ENCODE peak calls at places on chromosome 1, in nine cellular contexts. L, T, J, H, K, E, F, I and O are unnamed samples.

GRCh38 chr1:1351511-1352427 is 2.6 kb upstream of the DVL1 start:
- DNase-seq in E (no peak), L (peak; percentile 77), F (peak; percentile 55), H (peak; percentile 93), I (peak; percentile 30), K (peak; percentile 75), T (no peak), J (no peak), O (no peak)

GRCh38 chr1:242731446-242731845 is 206.9 kb upstream of the PLD5 start:
- DNase-seq in L (no peak), J (no peak), T (no peak), H (no peak), F (no peak), K (no peak), I (no peak), E (no peak), O (no peak)

GRCh38 chr1:184792450-184792969 is 37.9 kb upstream of the EDEM3 start:
- DNase-seq in E (peak; percentile 94), H (peak; percentile 90), J (no peak), L (peak; percentile 86), T (no peak), I (peak; percentile 99), F (peak; percentile 99), K (peak; percentile 99), O (no peak)

GRCh38 chr1:82848043-82848442 is 1047.3 kb downstream of the ADGRL2 start:
- DNase-seq in L (no peak), K (no peak), J (no peak), T (no peak), I (no peak), E (no peak), H (no peak), F (no peak), O (no peak)

GRCh38 chr1:172940170-172940855 is 110.4 kb downstream of the TNFSF18 start:
- DNase-seq in F (peak; percentile 95), L (no peak), K (no peak), J (no peak), I (peak; percentile 85), E (no peak), T (no peak), H (no peak), O (no peak)

GRCh38 chr1:54045487-54045886 is 7.5 kb downstream of the TMEM59 start:
- DNase-seq in T (no peak), K (no peak), I (no peak), H (no peak), F (no peak), E (no peak), L (no peak), J (no peak), O (no peak)

GRCh38 chr1:184114818-184115398 is 63.4 kb downstream of the TSEN15 start:
- DNase-seq in T (no peak), J (no peak), K (no peak), I (no peak), H (no peak), F (no peak), E (no peak), L (no peak), O (no peak)

GRCh38 chr1:167465018-167465417 is 53.3 kb downstream of the CD247 start:
- DNase-seq in F (no peak), J (no peak), H (no peak), T (no peak), K (no peak), E (no peak), I (no peak), L (no peak), O (no peak)

GRCh38 chr1:110385369-110385768 is 5.5 kb downstream of the SLC16A4 start:
- DNase-seq in F (no peak), T (no peak), E (no peak), J (no peak), K (no peak), H (no peak), I (no peak), L (no peak), O (no peak)

GRCh38 chr1:17350053-17350452 is 21.9 kb upstream of the PADI6 start:
- DNase-seq in K (no peak), F (no peak), J (no peak), E (no peak), T (no peak), I (no peak), H (no peak), L (no peak), O (peak; percentile 8)